ENCODE peak calls at places on chromosome 1, in six cellular contexts. One of them, this sample, is unnamed.

GRCh38 chr1:20366076-20366765 is 75.5 kb downstream of the VWA5B1 start:
- DNase-seq in AG04449: no peak
- DNase-seq in endothelial cell: no peak
- DNase-seq in choroid plexus epithelial cell: no peak
- DNase-seq in foreskin fibroblast: no peak
- DNase-seq in prostate gland: no peak
- DNase-seq in this sample: no peak

GRCh38 chr1:184563308-184563707 is 176.5 kb downstream of the C1orf21 start:
- DNase-seq in AG04449: no peak
- DNase-seq in endothelial cell: no peak
- DNase-seq in choroid plexus epithelial cell: peak
- DNase-seq in foreskin fibroblast: peak
- DNase-seq in prostate gland: no peak
- DNase-seq in this sample: peak

GRCh38 chr1:29653886-29654450 is 417.6 kb downstream of the PTPRU start:
- DNase-seq in AG04449: no peak
- DNase-seq in endothelial cell: no peak
- DNase-seq in choroid plexus epithelial cell: no peak
- DNase-seq in foreskin fibroblast: no peak
- DNase-seq in prostate gland: no peak
- DNase-seq in this sample: no peak

GRCh38 chr1:6497215-6497866 is 5.9 kb upstream of the PLEKHG5 start:
- DNase-seq in AG04449: no peak
- DNase-seq in endothelial cell: peak
- DNase-seq in choroid plexus epithelial cell: no peak
- DNase-seq in foreskin fibroblast: no peak
- DNase-seq in prostate gland: peak
- DNase-seq in this sample: peak

GRCh38 chr1:100351095-100351884 is 1.0 kb upstream of the CDC14A start:
- DNase-seq in AG04449: peak
- DNase-seq in endothelial cell: peak
- DNase-seq in choroid plexus epithelial cell: peak
- DNase-seq in foreskin fibroblast: peak
- DNase-seq in prostate gland: peak
- DNase-seq in this sample: peak

GRCh38 chr1:180366386-180367068 is 135.8 kb downstream of the ACBD6 start:
- DNase-seq in AG04449: no peak
- DNase-seq in endothelial cell: no peak
- DNase-seq in choroid plexus epithelial cell: peak
- DNase-seq in foreskin fibroblast: no peak
- DNase-seq in prostate gland: no peak
- DNase-seq in this sample: peak

GRCh38 chr1:119467857-119468666 is 38.9 kb upstream of the HSD3B1 start:
- DNase-seq in AG04449: no peak
- DNase-seq in endothelial cell: no peak
- DNase-seq in choroid plexus epithelial cell: no peak
- DNase-seq in foreskin fibroblast: no peak
- DNase-seq in prostate gland: no peak
- DNase-seq in this sample: no peak

GRCh38 chr1:185376840-185377635 is 60.0 kb upstream of the IVNS1ABP start:
- DNase-seq in AG04449: peak
- DNase-seq in endothelial cell: no peak
- DNase-seq in choroid plexus epithelial cell: peak
- DNase-seq in foreskin fibroblast: no peak
- DNase-seq in prostate gland: no peak
- DNase-seq in this sample: no peak

GRCh38 chr1:161119017-161119378 is 1.1 kb downstream of the NIT1 start:
- DNase-seq in AG04449: no peak
- DNase-seq in endothelial cell: peak
- DNase-seq in choroid plexus epithelial cell: peak
- DNase-seq in foreskin fibroblast: no peak
- DNase-seq in prostate gland: no peak
- DNase-seq in this sample: peak

GRCh38 chr1:209805341-209805781 is 581 bp downstream of the IRF6 start:
- DNase-seq in AG04449: no peak
- DNase-seq in endothelial cell: peak
- DNase-seq in choroid plexus epithelial cell: no peak
- DNase-seq in foreskin fibroblast: no peak
- DNase-seq in prostate gland: no peak
- DNase-seq in this sample: no peak
- TF ChIP-seq CTCF in AG04449: no peak
- TF ChIP-seq CTCF in endothelial cell: peak
- TF ChIP-seq CTCF in choroid plexus epithelial cell: no peak
- TF ChIP-seq CTCF in foreskin fibroblast: no peak
- TF ChIP-seq CTCF in prostate gland: peak
- TF ChIP-seq CTCF in this sample: no peak

GRCh38 chr1:220733090-220733569 is 15.0 kb upstream of the MTARC2 start:
- DNase-seq in AG04449: peak
- DNase-seq in endothelial cell: peak
- DNase-seq in choroid plexus epithelial cell: peak
- DNase-seq in foreskin fibroblast: peak
- DNase-seq in prostate gland: peak
- DNase-seq in this sample: peak
- TF ChIP-seq CTCF in AG04449: peak
- TF ChIP-seq CTCF in endothelial cell: peak
- TF ChIP-seq CTCF in choroid plexus epithelial cell: peak
- TF ChIP-seq CTCF in foreskin fibroblast: peak
- TF ChIP-seq CTCF in prostate gland: peak
- TF ChIP-seq CTCF in this sample: peak

DNA sequence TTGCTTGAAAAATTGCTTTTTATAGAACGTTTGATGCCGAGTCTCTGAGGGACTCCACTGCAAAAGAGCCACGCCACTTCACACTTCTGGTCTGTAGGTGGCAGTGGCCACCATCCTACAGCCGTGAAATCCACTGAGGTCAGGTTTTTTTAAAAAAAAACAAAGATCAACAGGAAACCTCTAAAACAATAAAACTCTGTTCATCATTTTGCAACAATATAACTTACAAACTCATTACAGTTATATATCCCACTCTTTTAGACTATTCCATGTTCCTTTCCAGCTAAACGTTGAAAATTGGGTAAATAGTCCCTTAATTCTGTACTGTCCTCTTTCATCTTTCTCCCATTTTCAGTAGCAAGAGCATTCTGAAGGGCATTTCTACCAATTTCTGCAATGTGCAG is 64.6 kb upstream of the FMN2 start:
- DNase-seq in AG04449: no peak
- DNase-seq in endothelial cell: peak
- DNase-seq in choroid plexus epithelial cell: peak
- DNase-seq in foreskin fibroblast: peak
- DNase-seq in prostate gland: no peak
- DNase-seq in this sample: peak
- TF ChIP-seq CTCF in AG04449: peak
- TF ChIP-seq CTCF in endothelial cell: peak
- TF ChIP-seq CTCF in choroid plexus epithelial cell: peak
- TF ChIP-seq CTCF in foreskin fibroblast: peak
- TF ChIP-seq CTCF in prostate gland: peak
- TF ChIP-seq CTCF in this sample: peak

GRCh38 chr1:17671741-17672140 is 83.4 kb upstream of the ACTL8 start:
- DNase-seq in AG04449: no peak
- DNase-seq in endothelial cell: no peak
- DNase-seq in choroid plexus epithelial cell: no peak
- DNase-seq in foreskin fibroblast: no peak
- DNase-seq in prostate gland: no peak
- DNase-seq in this sample: no peak
- TF ChIP-seq CTCF in AG04449: no peak
- TF ChIP-seq CTCF in endothelial cell: peak
- TF ChIP-seq CTCF in choroid plexus epithelial cell: peak
- TF ChIP-seq CTCF in foreskin fibroblast: no peak
- TF ChIP-seq CTCF in prostate gland: no peak
- TF ChIP-seq CTCF in this sample: no peak

This sample was measured in cardiac fibroblast.